ENCODE peak calls at places on chromosomes 12 and 14, in five cellular contexts. I is tibial artery, G is HepG2, P is gastrocnemius medialis, N is GM04504. J is an unnamed sample.

GRCh38 chr12:13950502-13950901 is 30.9 kb downstream of the GRIN2B start:
- DNase-seq in I (no peak), G (peak; percentile 13), P (no peak), N (no peak), J (peak; percentile 37)

GRCh38 chr14:93772263-93772662 is 16.0 kb downstream of the PRIMA1 start:
- DNase-seq in I (peak; percentile 90), G (no peak), P (peak; percentile 36), N (no peak), J (no peak)

GRCh38 chr14:77124345-77125274 is 17.0 kb downstream of the ZDHHC22 start:
- DNase-seq in I (no peak), G (no peak), P (peak; percentile 46), N (no peak), J (peak; percentile 78)

GRCh38 chr14:54312166-54312801 is 84.5 kb upstream of the CDKN3 start:
- DNase-seq in I (no peak), G (no peak), P (no peak), N (peak; percentile 77), J (peak; percentile 48)

GRCh38 chr14:33986804-33987203 is 35.9 kb upstream of the EGLN3 start:
- DNase-seq in I (no peak), G (no peak), P (no peak), N (peak; percentile 29), J (peak; percentile 39)

GRCh38 chr12:99200711-99201384 is 446.7 kb upstream of the GARIN6 start:
- DNase-seq in I (no peak), G (no peak), P (no peak), N (no peak), J (no peak)

GRCh38 chr12:25463521-25463920 is 89.6 kb downstream of the LMNTD1 start:
- DNase-seq in I (no peak), G (no peak), P (no peak), N (no peak), J (no peak)

GRCh38 chr12:91778938-91779400 is 366.7 kb downstream of the BTG1 start:
- DNase-seq in I (no peak), G (peak; percentile 29), P (peak; percentile 13), N (peak; percentile 75), J (peak; percentile 85)

GRCh38 chr12:65280306-65280705 is 1.8 kb downstream of the MSRB3 start:
- DNase-seq in I (no peak), G (no peak), P (no peak), N (no peak), J (no peak)

GRCh38 chr12:49673446-49674317 is 33.5 kb downstream of the FMNL3 start:
- DNase-seq in I (peak; percentile 97), G (peak; percentile 47), P (peak; percentile 90), N (peak; percentile 79), J (peak; percentile 92)

J was measured in hepatocyte.